ENCODE peak calls at places on chromosome 10, in ten cellular contexts. M is cardiac muscle cell; Z is CD8-positive, alpha-beta memory T cell; Q is fibroblast of lung; V is heart left ventricle; E is left ventricle myocardium inferior; U is body of pancreas; Y is psoas muscle; G is endothelial cell of umbilical vein; S is adrenal gland. N is an unnamed sample. For H3K9me3, the result is how much of the 10 kb centered on the place peaks cover.

GRCh38 chr10:73480158-73480557 is 15.7 kb downstream of the PPP3CB start:
- DNase-seq in Y (no peak), V (no peak), G (peak), S (no peak), Z (no peak), U (no peak), M (peak), Q (peak), E (no peak), N (no peak)

GRCh38 chr10:24701447-24701846 is 22.2 kb downstream of the ARHGAP21 start:
- DNase-seq in E (no peak), M (peak), V (no peak), U (no peak), S (no peak), G (no peak), Y (no peak), Z (no peak), Q (peak), N (no peak)

GRCh38 chr10:61586829-61587228 is 75.9 kb upstream of the CABCOCO1 start:
- DNase-seq in V (no peak), U (no peak), Y (no peak), S (no peak), Z (no peak), M (no peak), E (no peak), Q (no peak), G (no peak), N (no peak)

GRCh38 chr10:30747633-30748032 is 118.1 kb upstream of the LYZL2 start:
- DNase-seq in U (no peak), S (no peak), Q (peak), Z (no peak), V (no peak), E (no peak), M (peak), G (no peak), Y (no peak), N (peak)

GRCh38 chr10:21849624-21850023 is 153.9 kb downstream of the DNAJC1 start:
- DNase-seq in U (no peak), S (no peak), E (no peak), Q (no peak), V (no peak), G (no peak), M (no peak), Y (no peak), Z (no peak), N (no peak)

GRCh38 chr10:72087392-72087968 is 871 bp downstream of the SPOCK2 start:
- DNase-seq in E (no peak), M (no peak), V (no peak), Y (peak), U (no peak), S (no peak), G (no peak), Q (no peak), Z (peak), N (no peak)

GRCh38 chr10:92742331-92743228 is 52.8 kb downstream of the HHEX start:
- DNase-seq in U (no peak), Z (no peak), M (no peak), V (no peak), Q (no peak), G (no peak), E (no peak), Y (no peak), S (no peak), N (no peak)

GRCh38 chr10:120963053-120963533 is 111.9 kb downstream of the WDR11 start:
- DNase-seq in V (no peak), Q (no peak), E (no peak), Y (no peak), Z (no peak), G (no peak), U (no peak), M (no peak), S (no peak), N (no peak)

GRCh38 chr10:5945561-5946418 is 31.6 kb downstream of the IL15RA start:
- DNase-seq in S (peak), Q (peak), G (peak), Z (no peak), M (peak), Y (peak), V (peak), E (peak), U (peak), N (no peak)

GRCh38 chr10:124077216-124077615 is 16.2 kb downstream of the CHST15 start:
- DNase-seq in Q (no peak), G (no peak), Y (no peak), M (no peak), Z (no peak), U (no peak), V (no peak), E (no peak), S (no peak), N (no peak)

GRCh38 chr10:102396751-102397151 is 1.2 kb downstream of the NFKB2 start:
- DNase-seq in Y (no peak), E (no peak), V (peak), M (no peak), Z (no peak), U (no peak), Q (no peak), S (no peak), G (no peak), N (no peak)

GRCh38 chr10:102394079-102394800 is 1.3 kb upstream of the NFKB2 start:
- DNase-seq in Y (peak), V (peak), M (peak), U (peak), E (peak), S (peak), Z (peak), G (peak), Q (peak), N (peak)

GRCh38 chr10:102396251-102396650 is 746 bp downstream of the NFKB2 start:
- DNase-seq in Q (no peak), Z (no peak), U (no peak), S (no peak), Y (no peak), M (no peak), E (no peak), V (no peak), G (no peak), N (no peak)

GRCh38 chr10:102394801-102395676 is 466 bp upstream of the NFKB2 start:
- DNase-seq in V (peak), G (peak), M (peak), S (peak), U (peak), Y (peak), Z (peak), Q (peak), E (peak), N (peak)

DNA sequence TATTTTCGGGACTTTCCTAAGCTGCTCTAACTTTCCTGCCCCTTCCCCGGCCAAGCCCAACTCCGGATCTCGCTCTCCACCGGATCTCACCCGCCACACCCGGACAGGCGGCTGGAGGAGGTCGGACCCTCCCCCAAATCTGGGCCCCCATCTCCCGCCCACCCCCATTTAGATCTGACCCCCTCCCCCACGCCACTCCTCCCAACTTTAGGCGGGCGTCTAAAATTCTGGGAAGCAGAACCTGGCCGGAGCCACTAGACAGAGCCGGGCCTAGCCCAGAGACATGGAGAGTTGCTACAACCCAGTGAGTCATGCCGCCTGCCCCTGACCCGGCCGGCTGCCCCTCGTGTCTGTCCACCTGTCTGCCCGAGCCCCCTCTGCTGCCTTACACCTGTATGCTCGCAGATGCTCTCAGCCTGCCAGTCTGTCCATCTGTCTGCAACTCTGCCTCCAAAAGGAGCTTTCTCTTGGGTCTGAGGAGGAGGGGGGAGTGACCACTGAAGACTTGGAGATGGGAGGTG is at the start of gene NFKB2:
- DNase-seq in U (no peak), G (no peak), V (no peak), Y (no peak), M (no peak), E (no peak), S (no peak), Q (no peak), Z (no peak), N (no peak)
- H3K27ac ChIP-seq in U (peak), G (peak), V (peak), Y (peak), M (peak), E (peak), S (peak), Q (peak), Z (peak), N (peak)

GRCh38 chr10:103188853-103189252 is 4.2 kb downstream of the NT5C2 start:
- DNase-seq in E (no peak), Y (no peak), U (no peak), M (peak), V (no peak), Q (peak), S (no peak), G (no peak), Z (no peak), N (no peak)
- H3K4me3 ChIP-seq in E (peak), Y (peak), U (no peak), M (no peak), V (no peak), Q (no peak), S (no peak), G (no peak), Z (no peak), N (no peak)

GRCh38 chr10:1666147-1666546 is 71.2 kb downstream of the ADARB2 start:
- DNase-seq in V (no peak), S (no peak), G (no peak), M (no peak), Z (no peak), U (no peak), E (no peak), Q (no peak), Y (no peak), N (no peak)

GRCh38 chr10:1663226-1663625 is 74.1 kb downstream of the ADARB2 start:
- DNase-seq in Q (no peak), U (no peak), V (no peak), G (no peak), M (no peak), S (no peak), E (no peak), Y (no peak), Z (no peak), N (no peak)

GRCh38 chr10:1665262-1665661 is 72.1 kb downstream of the ADARB2 start:
- DNase-seq in E (no peak), U (no peak), S (no peak), Q (no peak), M (no peak), Z (no peak), G (no peak), V (no peak), Y (no peak), N (no peak)

GRCh38 chr10:1665681-1666080 is 71.6 kb downstream of the ADARB2 start:
- DNase-seq in Z (no peak), U (no peak), G (no peak), Y (no peak), M (no peak), V (no peak), S (no peak), Q (no peak), E (no peak), N (no peak)

GRCh38 chr10:1664565-1664964 is 72.8 kb downstream of the ADARB2 start:
- DNase-seq in M (no peak), Z (no peak), U (no peak), S (no peak), E (no peak), V (no peak), G (no peak), Y (no peak), Q (no peak), N (no peak)
- H3K9me3 ChIP-seq in M (under half), Z (under half), U (under half), S (under half), E (under half), V (under half), G (under half), Y (under half), Q (under half), N (under half)

GRCh38 chr10:102408728-102409603 is 9.6 kb downstream of the PSD start:
- DNase-seq in V (peak), G (no peak), S (peak), E (no peak), Y (no peak), Z (peak), M (peak), U (peak), Q (peak), N (peak)
- H3K27ac ChIP-seq in V (no peak), G (no peak), S (no peak), E (no peak), Y (no peak), Z (no peak), M (no peak), U (no peak), Q (no peak), N (peak)

N was measured in effector memory CD4-positive, alpha-beta T cell.